ENCODE peak calls at places on chromosomes 11 and 22, in five cellular contexts. V is lung microvascular endothelial cell; H is activated effector memory CD4-positive, alpha-beta T cell treated with anti-CD3 and anti-CD28 coated beads, Interleukin-2, amount 50 U/mL, for 16 hours; N is kidney epithelial cell; X is activated CD8-positive, alpha-beta memory T cell treated with anti-CD3 and anti-CD28 coated beads, Interleukin-2, amount 10 ng/mL, durations not matched to agents 7 days and 5 days. Q is an unnamed sample.

GRCh38 chr11:10298342-10298741 is 4.3 kb upstream of the SBF2 start:
- DNase-seq in V (no peak), H (peak), N (peak), X (peak), Q (no peak)

GRCh38 chr22:41380993-41381328 is 781 bp upstream of the TEF start:
- DNase-seq in V (peak), H (no peak), N (peak), X (no peak), Q (peak)

GRCh38 chr11:65558785-65559509 is 788 bp upstream of the LTBP3 start:
- DNase-seq in V (no peak), H (no peak), N (no peak), X (no peak), Q (no peak)

GRCh38 chr22:31921106-31921505 is 23.2 kb upstream of the YWHAH start:
- DNase-seq in V (no peak), H (no peak), N (no peak), X (no peak), Q (no peak)

GRCh38 chr11:59802639-59803176 is 7.9 kb downstream of the MRPL16 start:
- DNase-seq in V (peak), H (peak), N (no peak), X (peak), Q (peak)

GRCh38 chr11:34730544-34731295 is 109.8 kb downstream of the EHF start:
- DNase-seq in V (no peak), H (no peak), N (no peak), X (no peak), Q (no peak)

GRCh38 chr11:106706355-106706754 is 311.9 kb downstream of the GUCY1A2 start:
- DNase-seq in V (no peak), H (no peak), N (peak), X (no peak), Q (peak)

GRCh38 chr11:131157678-131158077 is 212.7 kb upstream of the NTM start:
- DNase-seq in V (no peak), H (no peak), N (no peak), X (no peak), Q (no peak)

GRCh38 chr22:50129121-50129734 is 39.4 kb downstream of the MOV10L1 start:
- DNase-seq in V (no peak), H (no peak), N (no peak), X (no peak), Q (no peak)

GRCh38 chr11:35629914-35630313 is 11.7 kb downstream of the FJX1 start:
- DNase-seq in V (peak), H (no peak), N (peak), X (no peak), Q (peak)

GRCh38 chr11:57658023-57658361 is 430 bp downstream of the CLP1 start:
- DNase-seq in V (no peak), H (no peak), N (no peak), X (no peak), Q (no peak)

GRCh38 chr11:18987454-18988231 is 48.4 kb upstream of the MRGPRX1 start:
- DNase-seq in V (no peak), H (no peak), N (peak), X (no peak), Q (peak)

GRCh38 chr22:39534092-39534506 is 1.6 kb upstream of the RPS19BP1 start:
- DNase-seq in V (no peak), H (no peak), N (no peak), X (no peak), Q (no peak)

GRCh38 chr11:70397336-70397982 is 870 bp upstream of the CTTN start:
- DNase-seq in V (peak), H (no peak), N (no peak), X (no peak), Q (peak)

GRCh38 chr11:132278801-132279574 is 908.6 kb downstream of the NTM start:
- DNase-seq in V (peak), H (no peak), N (no peak), X (no peak), Q (no peak)

GRCh38 chr22:45868586-45869443 is 108.1 kb downstream of the WNT7B start:
- DNase-seq in V (no peak), H (peak), N (no peak), X (peak), Q (no peak)

GRCh38 chr22:37636186-37636948 is 3.1 kb upstream of the SH3BP1 start:
- DNase-seq in V (no peak), H (no peak), N (no peak), X (peak), Q (no peak)

GRCh38 chr11:24651873-24652272 is 155.0 kb downstream of the LUZP2 start:
- DNase-seq in V (no peak), H (no peak), N (no peak), X (no peak), Q (no peak)

GRCh38 chr22:44994399-44995281 is 15.2 kb downstream of the PHF21B start:
- DNase-seq in V (no peak), H (no peak), N (no peak), X (no peak), Q (no peak)

GRCh38 chr11:69801513-69802335 is 17.5 kb downstream of the FGF3 start:
- DNase-seq in V (peak), H (peak), N (no peak), X (peak), Q (peak)

GRCh38 chr11:76721755-76722677 is 51.5 kb upstream of the LRRC32 start:
- DNase-seq in V (peak), H (peak), N (peak), X (peak), Q (peak)

GRCh38 chr11:13216019-13217006 is 61.3 kb upstream of the BMAL1 start:
- DNase-seq in V (peak), H (peak), N (peak), X (peak), Q (peak)

GRCh38 chr11:118434553-118435232 is 1.6 kb upstream of the KMT2A start:
- DNase-seq in V (peak), H (peak), N (no peak), X (peak), Q (no peak)

GRCh38 chr22:46845281-46846153 is 83.1 kb downstream of the TBC1D22A start:
- DNase-seq in V (peak), H (no peak), N (no peak), X (no peak), Q (no peak)

GRCh38 chr22:29706493-29706892 is 13.3 kb upstream of the CABP7 start:
- DNase-seq in V (no peak), H (no peak), N (no peak), X (no peak), Q (no peak)

GRCh38 chr11:64234840-64235379 is 526 bp downstream of the VEGFB start:
- DNase-seq in V (peak), H (peak), N (no peak), X (peak), Q (peak)

GRCh38 chr11:23988381-23989006 is 508.4 kb upstream of the LUZP2 start:
- DNase-seq in V (no peak), H (no peak), N (no peak), X (no peak), Q (no peak)